ENCODE peak calls at places on chromosomes 13 and 19, in four cellular contexts. V is activated CD4-positive, CD25-positive, alpha-beta regulatory T cell; B is NCI-H1092; W is pancreas. O is an unnamed sample.

GRCh38 chr19:42577016-42577415 is 17.7 kb downstream of the CEACAM8 start:
- DNase-seq in V (no peak), B (no peak), W (no peak), O (no peak)

GRCh38 chr13:102117175-102117830 is 284.5 kb downstream of the FGF14 start:
- DNase-seq in V (no peak), B (no peak), W (no peak), O (no peak)

GRCh38 chr19:15538774-15539173 is 30.4 kb downstream of the CYP4F22 start:
- DNase-seq in V (no peak), B (no peak), W (no peak), O (no peak)

GRCh38 chr13:39816936-39817335 is 161.5 kb downstream of the COG6 start:
- DNase-seq in V (no peak), B (no peak), W (no peak), O (no peak)

GRCh38 chr13:33119886-33120543 is 103.8 kb downstream of the KL start:
- DNase-seq in V (no peak), B (no peak), W (no peak), O (no peak)

GRCh38 chr13:39527961-39528720 is 74.9 kb downstream of the LHFPL6 start:
- DNase-seq in V (no peak), B (no peak), W (no peak), O (no peak)

GRCh38 chr13:91216928-91217700 is 130.4 kb upstream of the MIR17HG start:
- DNase-seq in V (no peak), B (no peak), W (no peak), O (no peak)

GRCh38 chr13:112066624-112067004 is 335 bp upstream of the SOX1 start:
- DNase-seq in V (no peak), B (peak; percentile 99), W (peak; percentile 49), O (no peak)

GRCh38 chr13:46641274-46642081 is 88.5 kb downstream of the LRCH1 start:
- DNase-seq in V (no peak), B (no peak), W (no peak), O (no peak)

GRCh38 chr19:2756477-2756876 is 16.7 kb upstream of the SLC39A3 start:
- DNase-seq in V (no peak), B (no peak), W (no peak), O (no peak)

GRCh38 chr13:51926528-51926885 is 64.7 kb downstream of the CCDC70 start:
- DNase-seq in V (no peak), B (no peak), W (no peak), O (no peak)

GRCh38 chr19:16168465-16169081 is 4.8 kb downstream of the CIB3 start:
- DNase-seq in V (no peak), B (no peak), W (no peak), O (no peak)

GRCh38 chr13:50588736-50589135 is 254.8 kb downstream of the DLEU7 start:
- DNase-seq in V (no peak), B (no peak), W (no peak), O (no peak)

GRCh38 chr13:76016799-76017198 is 380.7 kb downstream of the LMO7 start:
- DNase-seq in V (no peak), B (no peak), W (no peak), O (no peak)

GRCh38 chr13:71866173-71867091 is 572 bp downstream of the DACH1 start:
- DNase-seq in V (no peak), B (peak; percentile 57), W (peak; percentile 24), O (peak; percentile 46)

GRCh38 chr13:112903606-112904195 is 65.3 kb upstream of the MCF2L start:
- DNase-seq in V (no peak), B (no peak), W (no peak), O (no peak)

GRCh38 chr19:5719274-5719960 is 529 bp downstream of the LONP1 start:
- DNase-seq in V (no peak), B (no peak), W (no peak), O (peak; percentile 60)

GRCh38 chr19:16825312-16826168 is 3.7 kb upstream of the SIN3B start:
- DNase-seq in V (no peak), B (no peak), W (peak; percentile 47), O (peak; percentile 56)

GRCh38 chr19:574658-575526 is 2.5 kb downstream of the BSG start:
- DNase-seq in V (no peak), B (no peak), W (no peak), O (peak; percentile 81)

GRCh38 chr13:30690282-30691188 is 44.8 kb upstream of the ALOX5AP start:
- DNase-seq in V (no peak), B (no peak), W (no peak), O (peak; percentile 48)

GRCh38 chr19:33740811-33741396 is 55.8 kb upstream of the KCTD15 start:
- DNase-seq in V (no peak), B (no peak), W (peak; percentile 23), O (no peak)

GRCh38 chr13:80361883-80362327 is 21.0 kb upstream of the SPRY2 start:
- DNase-seq in V (no peak), B (peak; percentile 18), W (no peak), O (no peak)

GRCh38 chr13:74056829-74057564 is 77.2 kb downstream of the KLF12 start:
- DNase-seq in V (no peak), B (no peak), W (no peak), O (no peak)

GRCh38 chr19:782195-783043 is 14.8 kb upstream of the PTBP1 start:
- DNase-seq in V (no peak), B (no peak), W (no peak), O (no peak)

GRCh38 chr19:38386300-38386967 is 1.4 kb downstream of the GGN start:
- DNase-seq in V (no peak), B (no peak), W (no peak), O (no peak)

GRCh38 chr19:39110263-39110967 is 15.2 kb upstream of the PAK4 start:
- DNase-seq in V (peak; percentile 58), B (no peak), W (peak; percentile 52), O (peak; percentile 70)

GRCh38 chr13:23959231-23959862 is 62.0 kb upstream of the C1QTNF9B start:
- DNase-seq in V (no peak), B (no peak), W (no peak), O (no peak)